ENCODE peak calls at places on chromosomes 11 and 22, in four cellular contexts. W, D, F and P are unnamed samples.

GRCh38 chr22:48717076-48717810 is 1110.4 kb downstream of the BRD1 start:
- DNase-seq in W (no peak), D (no peak), F (no peak), P (peak; percentile 72)

GRCh38 chr11:8809605-8810272 is 101.2 kb upstream of the AKIP1 start:
- DNase-seq in W (no peak), D (no peak), F (no peak), P (no peak)

GRCh38 chr11:41720761-41721160 is 261.3 kb upstream of the LRRC4C start:
- DNase-seq in W (no peak), D (no peak), F (no peak), P (no peak)

GRCh38 chr11:3010521-3011275 is 18.6 kb upstream of the NAP1L4 start:
- DNase-seq in W (no peak), D (no peak), F (no peak), P (no peak)

GRCh38 chr11:7196396-7197146 is 55.1 kb upstream of the SYT9 start:
- DNase-seq in W (no peak), D (no peak), F (no peak), P (no peak)

GRCh38 chr22:27863556-27863955 is 55.5 kb downstream of the PITPNB start:
- DNase-seq in W (no peak), D (no peak), F (no peak), P (no peak)

GRCh38 chr22:39317756-39318506 is 1.5 kb downstream of the RPL3 start:
- DNase-seq in W (no peak), D (no peak), F (no peak), P (no peak)

GRCh38 chr22:45876136-45877035 is 100.6 kb downstream of the WNT7B start:
- DNase-seq in W (no peak), D (no peak), F (no peak), P (peak; percentile 54)

GRCh38 chr11:68445531-68446035 is 15.0 kb upstream of the PPP6R3 start:
- DNase-seq in W (no peak), D (no peak), F (no peak), P (peak; percentile 68)

GRCh38 chr11:7673724-7674434 is 579 bp upstream of the CYB5R2 start:
- DNase-seq in W (peak; percentile 90), D (peak; percentile 58), F (peak; percentile 29), P (no peak)

GRCh38 chr22:47154621-47155081 is 392.2 kb downstream of the TBC1D22A start:
- DNase-seq in W (no peak), D (no peak), F (no peak), P (no peak)

GRCh38 chr11:78268516-78269410 is 80.0 kb downstream of the USP35 start:
- DNase-seq in W (no peak), D (no peak), F (no peak), P (no peak)

GRCh38 chr22:24146791-24147353 is 34.4 kb upstream of the SUSD2 start:
- DNase-seq in W (peak; percentile 42), D (no peak), F (no peak), P (no peak)

GRCh38 chr11:134173296-134173695 is 50.5 kb downstream of the NCAPD3 start:
- DNase-seq in W (no peak), D (no peak), F (no peak), P (no peak)

GRCh38 chr22:41479671-41480396 is 10.9 kb downstream of the ACO2 start:
- DNase-seq in W (peak; percentile 75), D (no peak), F (no peak), P (no peak)

GRCh38 chr11:65493367-65494176 is 5.3 kb upstream of the MALAT1 start:
- DNase-seq in W (peak; percentile 18), D (peak; percentile 85), F (peak; percentile 94), P (no peak)

GRCh38 chr11:8363924-8364323 is 100.2 kb upstream of the LMO1 start:
- DNase-seq in W (no peak), D (no peak), F (no peak), P (peak; percentile 52)

GRCh38 chr11:48109046-48109666 is 107.5 kb upstream of the OR4B1 start:
- DNase-seq in W (no peak), D (peak; percentile 54), F (peak; percentile 37), P (no peak)

GRCh38 chr11:124798991-124799383 is 1.2 kb downstream of the MSANTD2 start:
- DNase-seq in W (peak; percentile 56), D (peak; percentile 26), F (no peak), P (no peak)

GRCh38 chr11:64359712-64360402 is 895 bp downstream of the RPS6KA4 start:
- DNase-seq in W (peak; percentile 72), D (no peak), F (no peak), P (no peak)

GRCh38 chr22:25645964-25646363 is 81.5 kb downstream of the GRK3 start:
- DNase-seq in W (no peak), D (no peak), F (no peak), P (no peak)

GRCh38 chr11:43644626-43645299 is 35.8 kb upstream of the HSD17B12 start:
- DNase-seq in W (no peak), D (peak; percentile 23), F (no peak), P (no peak)

GRCh38 chr22:30574095-30574981 is at the start of gene GAL3ST1:
- DNase-seq in W (peak; percentile 74), D (no peak), F (no peak), P (no peak)

GRCh38 chr22:34489861-34490260 is 569.6 kb upstream of the LARGE1 start:
- DNase-seq in W (no peak), D (no peak), F (no peak), P (no peak)

GRCh38 chr11:83779876-83780275 is 493.7 kb upstream of the CCDC90B start:
- DNase-seq in W (no peak), D (no peak), F (no peak), P (no peak)

GRCh38 chr11:111019931-111020381 is 225.6 kb upstream of the POU2AF2 start:
- DNase-seq in W (no peak), D (no peak), F (no peak), P (no peak)

GRCh38 chr11:91459840-91460239 is 764.8 kb upstream of the FAT3 start:
- DNase-seq in W (no peak), D (no peak), F (no peak), P (no peak)

GRCh38 chr11:94171693-94172440 is 43.2 kb downstream of the PANX1 start:
- DNase-seq in W (peak; percentile 88), D (peak; percentile 75), F (peak; percentile 16), P (no peak)

GRCh38 chr22:34946339-34946985 is 119.5 kb upstream of the ISX start:
- DNase-seq in W (no peak), D (no peak), F (no peak), P (no peak)

GRCh38 chr11:94794287-94795168 is 26.4 kb downstream of the AMOTL1 start:
- DNase-seq in W (no peak), D (peak; percentile 89), F (peak; percentile 82), P (no peak)

GRCh38 chr11:97487387-97487786 is 1097.6 kb downstream of the JRKL start:
- DNase-seq in W (no peak), D (no peak), F (no peak), P (no peak)

GRCh38 chr22:23356094-23356493 is 175.8 kb downstream of the BCR start:
- DNase-seq in W (no peak), D (no peak), F (no peak), P (no peak)

GRCh38 chr11:69915151-69915500 is 95.9 kb upstream of the FGF3 start:
- DNase-seq in W (no peak), D (no peak), F (no peak), P (no peak)

GRCh38 chr11:117094776-117095175 is 3.5 kb downstream of the SIK3 start:
- DNase-seq in W (peak; percentile 34), D (no peak), F (no peak), P (no peak)

GRCh38 chr22:19052941-19053551 is 69.2 kb downstream of the DGCR2 start:
- DNase-seq in W (no peak), D (no peak), F (no peak), P (peak; percentile 31)

GRCh38 chr11:91326280-91326679 is 898.3 kb upstream of the FAT3 start:
- DNase-seq in W (no peak), D (no peak), F (no peak), P (no peak)

GRCh38 chr11:82315093-82315492 is 418.6 kb downstream of the FAM181B start:
- DNase-seq in W (peak; percentile 81), D (peak; percentile 2), F (no peak), P (no peak)

GRCh38 chr11:113997473-113997872 is 22.6 kb downstream of the HTR3A start:
- DNase-seq in W (no peak), D (no peak), F (no peak), P (peak; percentile 4)
- H3K4me3 ChIP-seq in W (no peak overlapping the region), D (no peak overlapping the region), F (no peak overlapping the region), P (no peak overlapping the region)

GRCh38 chr11:794766-795637 is 3.1 kb downstream of the SLC25A22 start:
- DNase-seq in W (no peak), D (no peak), F (no peak), P (peak; percentile 83)

GRCh38 chr11:798093-798713 is at the start of gene SLC25A22:
- DNase-seq in W (peak; percentile 90), D (peak; percentile 89), F (no peak), P (peak; percentile 97)

GRCh38 chr11:795638-796564 is 2.2 kb downstream of the SLC25A22 start:
- DNase-seq in W (peak; percentile 57), D (peak; percentile 81), F (no peak), P (peak; percentile 94)

GRCh38 chr11:797300-798092 is 585 bp downstream of the SLC25A22 start:
- DNase-seq in W (peak; percentile 76), D (peak; percentile 83), F (no peak), P (peak; percentile 95)

DNA sequence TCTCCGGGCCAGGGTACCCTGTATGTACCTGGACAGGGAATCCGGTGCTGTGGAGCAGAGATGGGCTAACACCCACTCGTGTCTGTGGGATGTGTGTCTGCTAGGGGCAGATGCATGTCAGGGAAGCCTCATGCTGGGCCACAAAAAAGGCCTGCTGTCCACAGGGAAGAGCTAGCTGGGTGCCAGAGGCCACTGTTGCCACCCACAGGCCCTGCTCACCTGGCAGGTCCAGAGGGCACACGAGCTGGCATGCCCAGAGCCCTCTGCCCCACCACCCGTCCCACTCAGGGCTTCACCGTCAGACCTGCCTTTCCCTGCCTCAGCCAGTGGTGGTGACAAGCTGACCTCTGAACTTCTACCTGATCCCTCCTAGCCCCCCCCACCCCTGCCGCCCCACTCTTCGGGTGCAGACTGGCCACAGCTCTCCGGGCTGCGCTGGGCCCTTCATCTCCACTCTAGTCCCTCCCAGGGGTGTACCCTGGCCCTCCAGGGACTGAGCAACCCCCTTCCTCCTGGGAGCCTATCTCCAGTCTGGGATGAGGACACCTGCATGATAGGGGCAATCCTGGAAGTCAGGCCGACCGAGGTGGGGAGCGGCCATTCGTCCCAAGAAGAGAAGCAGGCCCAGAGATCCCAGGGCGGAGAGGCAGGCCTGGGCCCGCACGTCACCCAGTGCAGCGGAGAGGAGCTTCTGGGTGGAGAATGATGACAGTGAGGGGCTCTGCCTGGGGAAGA is 1.3 kb downstream of the SLC25A22 start:
- DNase-seq in W (no peak), D (no peak), F (no peak), P (peak; percentile 85)
- TF ChIP-seq POLR2AphosphoS5 in W (no peak), D (no peak), F (no peak), P (no peak)

DNA sequence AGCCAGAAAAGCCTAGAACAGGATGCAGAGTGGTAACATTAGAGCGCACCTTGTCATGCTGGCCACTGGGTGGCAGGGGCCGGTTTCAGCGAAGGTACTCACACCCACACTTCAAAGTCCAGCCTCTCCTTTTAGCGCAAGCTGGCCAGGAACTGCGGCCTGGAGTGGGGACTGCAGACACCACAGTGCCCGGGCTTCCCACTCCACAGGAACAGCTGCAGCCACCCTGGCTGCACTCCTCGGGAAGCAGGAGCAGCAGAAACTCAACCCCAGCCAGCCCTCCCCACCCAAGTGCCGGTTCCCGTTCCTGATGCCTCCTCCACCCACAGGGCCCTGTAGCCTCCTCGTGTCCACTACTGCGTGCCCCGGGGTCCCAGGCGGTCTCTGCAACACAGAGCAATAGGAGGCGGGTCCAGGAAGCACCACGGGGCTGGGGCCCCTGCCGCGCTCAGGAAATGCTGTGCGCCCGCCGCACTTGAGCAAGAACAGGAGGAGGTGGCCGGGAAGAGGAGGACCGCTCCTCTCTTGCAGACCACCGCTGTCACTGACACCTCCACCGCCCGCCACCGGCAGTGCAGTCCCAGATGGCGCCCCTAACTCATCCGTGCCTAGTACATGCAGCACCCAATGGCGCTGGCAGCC is 2.2 kb downstream of the RFPL2 start:
- DNase-seq in W (peak; percentile 84), D (peak; percentile 22), F (peak; percentile 50), P (no peak)
- H3K4me3 ChIP-seq in W (peak overlapping the region; percentile 56), D (no peak overlapping the region), F (no peak overlapping the region), P (peak overlapping the region; percentile 22)

GRCh38 chr11:46630237-46630636 is 12.9 kb downstream of the ATG13 start:
- DNase-seq in W (no peak), D (no peak), F (no peak), P (no peak)
- TF ChIP-seq POLR2AphosphoS5 in W (no peak), D (no peak), F (no peak), P (no peak)